ENCODE peak calls at places on chromosomes 1 and 21, in eight cellular contexts. One of them, this sample, is unnamed.

GRCh38 chr1:47690341-47691244 is 252.7 kb downstream of the FOXD2 start:
- DNase-seq in GM13976: no peak
- DNase-seq in neural crest cell: no peak
- DNase-seq in cardiac muscle cell: no peak
- DNase-seq in body of pancreas: no peak
- DNase-seq in psoas muscle: no peak
- DNase-seq in HFFc6: no peak
- DNase-seq in omental fat pad: no peak
- DNase-seq in this sample: no peak

GRCh38 chr1:244897476-244898254 is 33.3 kb upstream of the HNRNPU start:
- DNase-seq in GM13976: no peak
- DNase-seq in neural crest cell: no peak
- DNase-seq in cardiac muscle cell: no peak
- DNase-seq in body of pancreas: no peak
- DNase-seq in psoas muscle: no peak
- DNase-seq in HFFc6: no peak
- DNase-seq in omental fat pad: no peak
- DNase-seq in this sample: no peak

GRCh38 chr1:191519519-191519918 is 638.7 kb upstream of the RGS18 start:
- DNase-seq in GM13976: no peak
- DNase-seq in neural crest cell: no peak
- DNase-seq in cardiac muscle cell: no peak
- DNase-seq in body of pancreas: no peak
- DNase-seq in psoas muscle: no peak
- DNase-seq in HFFc6: no peak
- DNase-seq in omental fat pad: no peak
- DNase-seq in this sample: no peak

GRCh38 chr1:53512807-53513755 is 53.9 kb downstream of the DMRTB1 start:
- DNase-seq in GM13976: no peak
- DNase-seq in neural crest cell: no peak
- DNase-seq in cardiac muscle cell: no peak
- DNase-seq in body of pancreas: no peak
- DNase-seq in psoas muscle: no peak
- DNase-seq in HFFc6: no peak
- DNase-seq in omental fat pad: no peak
- DNase-seq in this sample: no peak

GRCh38 chr21:43193651-43194302 is 25.0 kb downstream of the CRYAA start:
- DNase-seq in GM13976: no peak
- DNase-seq in neural crest cell: no peak
- DNase-seq in cardiac muscle cell: no peak
- DNase-seq in body of pancreas: peak; percentile 32
- DNase-seq in psoas muscle: peak; percentile 82
- DNase-seq in HFFc6: peak; percentile 61
- DNase-seq in omental fat pad: no peak
- DNase-seq in this sample: no peak

GRCh38 chr1:33966346-33967141 is 102.7 kb downstream of the HMGB4 start:
- DNase-seq in GM13976: no peak
- DNase-seq in neural crest cell: no peak
- DNase-seq in cardiac muscle cell: no peak
- DNase-seq in body of pancreas: peak; percentile 66
- DNase-seq in psoas muscle: no peak
- DNase-seq in HFFc6: no peak
- DNase-seq in omental fat pad: no peak
- DNase-seq in this sample: no peak

GRCh38 chr1:202643397-202644218 is 66.6 kb downstream of the SYT2 start:
- DNase-seq in GM13976: peak; percentile 46
- DNase-seq in neural crest cell: no peak
- DNase-seq in cardiac muscle cell: peak; percentile 45
- DNase-seq in body of pancreas: no peak
- DNase-seq in psoas muscle: peak; percentile 47
- DNase-seq in HFFc6: no peak
- DNase-seq in omental fat pad: no peak
- DNase-seq in this sample: no peak

GRCh38 chr1:109454497-109455133 is 11.7 kb upstream of the SYPL2 start:
- DNase-seq in GM13976: no peak
- DNase-seq in neural crest cell: no peak
- DNase-seq in cardiac muscle cell: no peak
- DNase-seq in body of pancreas: no peak
- DNase-seq in psoas muscle: no peak
- DNase-seq in HFFc6: no peak
- DNase-seq in omental fat pad: no peak
- DNase-seq in this sample: no peak

GRCh38 chr1:109639063-109639840 is 16.6 kb upstream of the GSTM4 start:
- DNase-seq in GM13976: peak; percentile 4
- DNase-seq in neural crest cell: no peak
- DNase-seq in cardiac muscle cell: no peak
- DNase-seq in body of pancreas: no peak
- DNase-seq in psoas muscle: no peak
- DNase-seq in HFFc6: no peak
- DNase-seq in omental fat pad: no peak
- DNase-seq in this sample: no peak

GRCh38 chr21:45918835-45919467 is 62.6 kb upstream of the COL6A1 start:
- DNase-seq in GM13976: no peak
- DNase-seq in neural crest cell: no peak
- DNase-seq in cardiac muscle cell: no peak
- DNase-seq in body of pancreas: no peak
- DNase-seq in psoas muscle: no peak
- DNase-seq in HFFc6: no peak
- DNase-seq in omental fat pad: no peak
- DNase-seq in this sample: no peak

GRCh38 chr1:167171286-167171929 is 49.3 kb upstream of the POU2F1 start:
- DNase-seq in GM13976: no peak
- DNase-seq in neural crest cell: no peak
- DNase-seq in cardiac muscle cell: no peak
- DNase-seq in body of pancreas: no peak
- DNase-seq in psoas muscle: no peak
- DNase-seq in HFFc6: no peak
- DNase-seq in omental fat pad: no peak
- DNase-seq in this sample: no peak

GRCh38 chr1:33610391-33610790 is 137.9 kb downstream of the ZSCAN20 start:
- DNase-seq in GM13976: no peak
- DNase-seq in neural crest cell: no peak
- DNase-seq in cardiac muscle cell: no peak
- DNase-seq in body of pancreas: no peak
- DNase-seq in psoas muscle: no peak
- DNase-seq in HFFc6: no peak
- DNase-seq in omental fat pad: no peak
- DNase-seq in this sample: no peak

GRCh38 chr1:198713081-198713480 is 74.2 kb downstream of the PTPRC start:
- DNase-seq in GM13976: no peak
- DNase-seq in neural crest cell: no peak
- DNase-seq in cardiac muscle cell: no peak
- DNase-seq in body of pancreas: no peak
- DNase-seq in psoas muscle: no peak
- DNase-seq in HFFc6: peak; percentile 82
- DNase-seq in omental fat pad: no peak
- DNase-seq in this sample: no peak

GRCh38 chr1:36769886-36770830 is 264.2 kb downstream of the GRIK3 start:
- DNase-seq in GM13976: no peak
- DNase-seq in neural crest cell: no peak
- DNase-seq in cardiac muscle cell: no peak
- DNase-seq in body of pancreas: no peak
- DNase-seq in psoas muscle: no peak
- DNase-seq in HFFc6: no peak
- DNase-seq in omental fat pad: no peak
- DNase-seq in this sample: no peak

GRCh38 chr1:18628511-18628910 is 2.1 kb upstream of the PAX7 start:
- DNase-seq in GM13976: no peak
- DNase-seq in neural crest cell: no peak
- DNase-seq in cardiac muscle cell: no peak
- DNase-seq in body of pancreas: no peak
- DNase-seq in psoas muscle: no peak
- DNase-seq in HFFc6: no peak
- DNase-seq in omental fat pad: no peak
- DNase-seq in this sample: no peak

GRCh38 chr1:218711884-218712674 is 366.9 kb downstream of the TGFB2 start:
- DNase-seq in GM13976: no peak
- DNase-seq in neural crest cell: no peak
- DNase-seq in cardiac muscle cell: no peak
- DNase-seq in body of pancreas: peak; percentile 11
- DNase-seq in psoas muscle: peak; percentile 75
- DNase-seq in HFFc6: no peak
- DNase-seq in omental fat pad: no peak
- DNase-seq in this sample: no peak

GRCh38 chr21:31732891-31733520 is 1.1 kb upstream of the SCAF4 start:
- DNase-seq in GM13976: no peak
- DNase-seq in neural crest cell: peak; percentile 9
- DNase-seq in cardiac muscle cell: no peak
- DNase-seq in body of pancreas: no peak
- DNase-seq in psoas muscle: no peak
- DNase-seq in HFFc6: no peak
- DNase-seq in omental fat pad: no peak
- DNase-seq in this sample: no peak

GRCh38 chr1:192904438-192904895 is 95.6 kb downstream of the RGS2 start:
- DNase-seq in GM13976: no peak
- DNase-seq in neural crest cell: no peak
- DNase-seq in cardiac muscle cell: no peak
- DNase-seq in body of pancreas: peak; percentile 87
- DNase-seq in psoas muscle: no peak
- DNase-seq in HFFc6: peak; percentile 61
- DNase-seq in omental fat pad: no peak
- DNase-seq in this sample: no peak

GRCh38 chr1:68723791-68724190 is 226.9 kb upstream of the DEPDC1 start:
- DNase-seq in GM13976: no peak
- DNase-seq in neural crest cell: no peak
- DNase-seq in cardiac muscle cell: no peak
- DNase-seq in body of pancreas: no peak
- DNase-seq in psoas muscle: no peak
- DNase-seq in HFFc6: no peak
- DNase-seq in omental fat pad: no peak
- DNase-seq in this sample: no peak

GRCh38 chr1:228490120-228491078 is 3.2 kb downstream of the RNF187 start:
- DNase-seq in GM13976: no peak
- DNase-seq in neural crest cell: no peak
- DNase-seq in cardiac muscle cell: no peak
- DNase-seq in body of pancreas: no peak
- DNase-seq in psoas muscle: peak; percentile 80
- DNase-seq in HFFc6: no peak
- DNase-seq in omental fat pad: no peak
- DNase-seq in this sample: no peak

GRCh38 chr21:44892536-44893277 is 19.2 kb upstream of the PTTG1IP start:
- DNase-seq in GM13976: peak; percentile 86
- DNase-seq in neural crest cell: peak; percentile 67
- DNase-seq in cardiac muscle cell: peak; percentile 62
- DNase-seq in body of pancreas: peak; percentile 70
- DNase-seq in psoas muscle: peak; percentile 80
- DNase-seq in HFFc6: no peak
- DNase-seq in omental fat pad: peak; percentile 58
- DNase-seq in this sample: peak; percentile 85

GRCh38 chr1:43711049-43711448 is 3.7 kb downstream of the ST3GAL3 start:
- DNase-seq in GM13976: no peak
- DNase-seq in neural crest cell: no peak
- DNase-seq in cardiac muscle cell: no peak
- DNase-seq in body of pancreas: no peak
- DNase-seq in psoas muscle: no peak
- DNase-seq in HFFc6: peak; percentile 92
- DNase-seq in omental fat pad: no peak
- DNase-seq in this sample: no peak

GRCh38 chr1:59171788-59172187 is 125.1 kb upstream of the FGGY start:
- DNase-seq in GM13976: no peak
- DNase-seq in neural crest cell: no peak
- DNase-seq in cardiac muscle cell: no peak
- DNase-seq in body of pancreas: no peak
- DNase-seq in psoas muscle: no peak
- DNase-seq in HFFc6: no peak
- DNase-seq in omental fat pad: no peak
- DNase-seq in this sample: no peak

GRCh38 chr1:116743535-116743934 is 10.7 kb upstream of the CD2 start:
- DNase-seq in GM13976: no peak
- DNase-seq in neural crest cell: no peak
- DNase-seq in cardiac muscle cell: no peak
- DNase-seq in body of pancreas: no peak
- DNase-seq in psoas muscle: no peak
- DNase-seq in HFFc6: no peak
- DNase-seq in omental fat pad: no peak
- DNase-seq in this sample: no peak

GRCh38 chr1:94792876-94793605 is 27.1 kb upstream of the SLC44A3 start:
- DNase-seq in GM13976: no peak
- DNase-seq in neural crest cell: no peak
- DNase-seq in cardiac muscle cell: no peak
- DNase-seq in body of pancreas: no peak
- DNase-seq in psoas muscle: no peak
- DNase-seq in HFFc6: peak; percentile 84
- DNase-seq in omental fat pad: no peak
- DNase-seq in this sample: no peak

GRCh38 chr1:12435639-12436344 is 182.2 kb downstream of the DHRS3 start:
- DNase-seq in GM13976: peak; percentile 26
- DNase-seq in neural crest cell: no peak
- DNase-seq in cardiac muscle cell: no peak
- DNase-seq in body of pancreas: no peak
- DNase-seq in psoas muscle: no peak
- DNase-seq in HFFc6: no peak
- DNase-seq in omental fat pad: no peak
- DNase-seq in this sample: peak; percentile 23

GRCh38 chr1:91123773-91124172 is 101.9 kb upstream of the ZNF644 start:
- DNase-seq in GM13976: no peak
- DNase-seq in neural crest cell: no peak
- DNase-seq in cardiac muscle cell: no peak
- DNase-seq in body of pancreas: no peak
- DNase-seq in psoas muscle: no peak
- DNase-seq in HFFc6: no peak
- DNase-seq in omental fat pad: no peak
- DNase-seq in this sample: no peak

GRCh38 chr1:237170149-237170548 is 128.2 kb downstream of the RYR2 start:
- DNase-seq in GM13976: no peak
- DNase-seq in neural crest cell: no peak
- DNase-seq in cardiac muscle cell: no peak
- DNase-seq in body of pancreas: no peak
- DNase-seq in psoas muscle: no peak
- DNase-seq in HFFc6: no peak
- DNase-seq in omental fat pad: no peak
- DNase-seq in this sample: no peak
- TF ChIP-seq CTCF in GM13976: no peak
- TF ChIP-seq CTCF in neural crest cell: no peak
- TF ChIP-seq CTCF in cardiac muscle cell: no peak
- TF ChIP-seq CTCF in body of pancreas: no peak
- TF ChIP-seq CTCF in psoas muscle: no peak
- TF ChIP-seq CTCF in HFFc6: no peak
- TF ChIP-seq CTCF in omental fat pad: no peak
- TF ChIP-seq CTCF in this sample: no peak

GRCh38 chr1:100713636-100714035 is 5.9 kb upstream of the VCAM1 start:
- DNase-seq in GM13976: no peak
- DNase-seq in neural crest cell: no peak
- DNase-seq in cardiac muscle cell: no peak
- DNase-seq in body of pancreas: no peak
- DNase-seq in psoas muscle: no peak
- DNase-seq in HFFc6: no peak
- DNase-seq in omental fat pad: no peak
- DNase-seq in this sample: no peak
- TF ChIP-seq CTCF in GM13976: no peak
- TF ChIP-seq CTCF in neural crest cell: no peak
- TF ChIP-seq CTCF in cardiac muscle cell: no peak
- TF ChIP-seq CTCF in body of pancreas: no peak
- TF ChIP-seq CTCF in psoas muscle: no peak
- TF ChIP-seq CTCF in HFFc6: no peak
- TF ChIP-seq CTCF in omental fat pad: no peak
- TF ChIP-seq CTCF in this sample: no peak

GRCh38 chr1:175208773-175209492 is 16.4 kb upstream of the KIAA0040 start:
- DNase-seq in GM13976: no peak
- DNase-seq in neural crest cell: no peak
- DNase-seq in cardiac muscle cell: no peak
- DNase-seq in body of pancreas: no peak
- DNase-seq in psoas muscle: no peak
- DNase-seq in HFFc6: no peak
- DNase-seq in omental fat pad: no peak
- DNase-seq in this sample: no peak
- TF ChIP-seq CTCF in GM13976: no peak
- TF ChIP-seq CTCF in neural crest cell: no peak
- TF ChIP-seq CTCF in cardiac muscle cell: no peak
- TF ChIP-seq CTCF in body of pancreas: no peak
- TF ChIP-seq CTCF in psoas muscle: no peak
- TF ChIP-seq CTCF in HFFc6: no peak
- TF ChIP-seq CTCF in omental fat pad: no peak
- TF ChIP-seq CTCF in this sample: no peak

GRCh38 chr1:41495171-41495948 is 10.9 kb upstream of the EDN2 start:
- DNase-seq in GM13976: no peak
- DNase-seq in neural crest cell: no peak
- DNase-seq in cardiac muscle cell: peak; percentile 36
- DNase-seq in body of pancreas: no peak
- DNase-seq in psoas muscle: peak; percentile 72
- DNase-seq in HFFc6: no peak
- DNase-seq in omental fat pad: no peak
- DNase-seq in this sample: no peak
- TF ChIP-seq CTCF in GM13976: peak; percentile 25
- TF ChIP-seq CTCF in neural crest cell: peak; percentile 40
- TF ChIP-seq CTCF in cardiac muscle cell: peak; percentile 18
- TF ChIP-seq CTCF in body of pancreas: no peak
- TF ChIP-seq CTCF in psoas muscle: no peak
- TF ChIP-seq CTCF in HFFc6: peak; percentile 46
- TF ChIP-seq CTCF in omental fat pad: no peak
- TF ChIP-seq CTCF in this sample: peak; percentile 31

This sample was measured in GM13977.